ENCODE peak calls at places on chromosomes 12 and 14, in five cellular contexts. One of them, this sample, is unnamed.

GRCh38 chr14:104864267-104865068 is 600 bp upstream of the CEP170B start:
- DNase-seq in spleen: peak; percentile 78
- DNase-seq in suprapubic skin: no peak
- DNase-seq in GM12878: no peak
- DNase-seq in HL-60: no peak
- DNase-seq in this sample: peak; percentile 83

GRCh38 chr14:55938249-55938791 is 179.9 kb upstream of the PELI2 start:
- DNase-seq in spleen: no peak
- DNase-seq in suprapubic skin: no peak
- DNase-seq in GM12878: no peak
- DNase-seq in HL-60: no peak
- DNase-seq in this sample: peak; percentile 33

GRCh38 chr14:105272623-105273022 is 24.3 kb downstream of the BTBD6 start:
- DNase-seq in spleen: no peak
- DNase-seq in suprapubic skin: no peak
- DNase-seq in GM12878: no peak
- DNase-seq in HL-60: no peak
- DNase-seq in this sample: no peak

GRCh38 chr12:12682284-12682683 is 13.7 kb downstream of the GPR19 start:
- DNase-seq in spleen: no peak
- DNase-seq in suprapubic skin: no peak
- DNase-seq in GM12878: no peak
- DNase-seq in HL-60: no peak
- DNase-seq in this sample: no peak

GRCh38 chr14:84343637-84344036 is 1186.3 kb upstream of the FLRT2 start:
- DNase-seq in spleen: no peak
- DNase-seq in suprapubic skin: no peak
- DNase-seq in GM12878: no peak
- DNase-seq in HL-60: no peak
- DNase-seq in this sample: no peak

GRCh38 chr12:54561164-54561563 is 11.8 kb downstream of the PDE1B start:
- DNase-seq in spleen: no peak
- DNase-seq in suprapubic skin: no peak
- DNase-seq in GM12878: no peak
- DNase-seq in HL-60: peak; percentile 46
- DNase-seq in this sample: no peak

GRCh38 chr12:68622250-68622649 is 11.6 kb downstream of the RAP1B start:
- DNase-seq in spleen: no peak
- DNase-seq in suprapubic skin: no peak
- DNase-seq in GM12878: no peak
- DNase-seq in HL-60: no peak
- DNase-seq in this sample: no peak

GRCh38 chr12:8493084-8493483 is 20.2 kb upstream of the CLEC4D start:
- DNase-seq in spleen: no peak
- DNase-seq in suprapubic skin: no peak
- DNase-seq in GM12878: peak; percentile 72
- DNase-seq in HL-60: peak; percentile 92
- DNase-seq in this sample: no peak

GRCh38 chr14:54516709-54517108 is 7.0 kb downstream of the CGRRF1 start:
- DNase-seq in spleen: no peak
- DNase-seq in suprapubic skin: no peak
- DNase-seq in GM12878: no peak
- DNase-seq in HL-60: no peak
- DNase-seq in this sample: no peak

GRCh38 chr14:74616996-74617700 is 5.1 kb upstream of the LTBP2 start:
- DNase-seq in spleen: peak; percentile 79
- DNase-seq in suprapubic skin: no peak
- DNase-seq in GM12878: no peak
- DNase-seq in HL-60: no peak
- DNase-seq in this sample: no peak

GRCh38 chr12:14576896-14577295 is 9.2 kb upstream of the PLBD1 start:
- DNase-seq in spleen: no peak
- DNase-seq in suprapubic skin: no peak
- DNase-seq in GM12878: no peak
- DNase-seq in HL-60: no peak
- DNase-seq in this sample: no peak

GRCh38 chr12:2513141-2514037 is 281.4 kb upstream of the FKBP4 start:
- DNase-seq in spleen: no peak
- DNase-seq in suprapubic skin: no peak
- DNase-seq in GM12878: no peak
- DNase-seq in HL-60: no peak
- DNase-seq in this sample: no peak

GRCh38 chr14:42555365-42555764 is 948.7 kb downstream of the LRFN5 start:
- DNase-seq in spleen: no peak
- DNase-seq in suprapubic skin: no peak
- DNase-seq in GM12878: no peak
- DNase-seq in HL-60: no peak
- DNase-seq in this sample: no peak

GRCh38 chr14:94110552-94111181 is at the start of gene IFI27:
- DNase-seq in spleen: no peak
- DNase-seq in suprapubic skin: peak; percentile 75
- DNase-seq in GM12878: no peak
- DNase-seq in HL-60: no peak
- DNase-seq in this sample: no peak

GRCh38 chr14:93331375-93332031 is 1.3 kb downstream of the BTBD7 start:
- DNase-seq in spleen: peak; percentile 87
- DNase-seq in suprapubic skin: no peak
- DNase-seq in GM12878: no peak
- DNase-seq in HL-60: no peak
- DNase-seq in this sample: no peak

GRCh38 chr14:103576371-103577024 is 13.7 kb downstream of the COA8 start:
- DNase-seq in spleen: peak; percentile 91
- DNase-seq in suprapubic skin: peak; percentile 93
- DNase-seq in GM12878: no peak
- DNase-seq in HL-60: no peak
- DNase-seq in this sample: peak; percentile 91

GRCh38 chr14:49975799-49976198 is 82.9 kb downstream of the ARF6 start:
- DNase-seq in spleen: no peak
- DNase-seq in suprapubic skin: no peak
- DNase-seq in GM12878: no peak
- DNase-seq in HL-60: no peak
- DNase-seq in this sample: no peak

GRCh38 chr12:106506691-106507090 is 76.1 kb upstream of the RFX4 start:
- DNase-seq in spleen: no peak
- DNase-seq in suprapubic skin: no peak
- DNase-seq in GM12878: no peak
- DNase-seq in HL-60: no peak
- DNase-seq in this sample: no peak

GRCh38 chr12:15446798-15447197 is 124.5 kb downstream of the PTPRO start:
- DNase-seq in spleen: no peak
- DNase-seq in suprapubic skin: no peak
- DNase-seq in GM12878: no peak
- DNase-seq in HL-60: no peak
- DNase-seq in this sample: no peak

GRCh38 chr14:34013714-34014055 is 62.8 kb upstream of the EGLN3 start:
- DNase-seq in spleen: no peak
- DNase-seq in suprapubic skin: no peak
- DNase-seq in GM12878: no peak
- DNase-seq in HL-60: peak; percentile 81
- DNase-seq in this sample: no peak

GRCh38 chr14:84375235-84375634 is 1154.7 kb upstream of the FLRT2 start:
- DNase-seq in spleen: no peak
- DNase-seq in suprapubic skin: no peak
- DNase-seq in GM12878: no peak
- DNase-seq in HL-60: no peak
- DNase-seq in this sample: no peak

GRCh38 chr12:89920866-89921265 is 212.2 kb upstream of the ATP2B1 start:
- DNase-seq in spleen: no peak
- DNase-seq in suprapubic skin: no peak
- DNase-seq in GM12878: no peak
- DNase-seq in HL-60: no peak
- DNase-seq in this sample: no peak

GRCh38 chr12:113075137-113075683 is 18.7 kb downstream of the DTX1 start:
- DNase-seq in spleen: peak; percentile 86
- DNase-seq in suprapubic skin: no peak
- DNase-seq in GM12878: peak; percentile 95
- DNase-seq in HL-60: no peak
- DNase-seq in this sample: no peak

GRCh38 chr14:51129130-51129529 is 34.2 kb upstream of the TRIM9 start:
- DNase-seq in spleen: no peak
- DNase-seq in suprapubic skin: no peak
- DNase-seq in GM12878: no peak
- DNase-seq in HL-60: no peak
- DNase-seq in this sample: no peak

GRCh38 chr14:55000381-55000780 is 26.5 kb downstream of the WDHD1 start:
- DNase-seq in spleen: no peak
- DNase-seq in suprapubic skin: no peak
- DNase-seq in GM12878: no peak
- DNase-seq in HL-60: peak; percentile 73
- DNase-seq in this sample: no peak

GRCh38 chr12:90441431-90441830 is 513.5 kb downstream of the CCER1 start:
- DNase-seq in spleen: no peak
- DNase-seq in suprapubic skin: no peak
- DNase-seq in GM12878: no peak
- DNase-seq in HL-60: no peak
- DNase-seq in this sample: no peak

GRCh38 chr12:46831335-46832083 is 5.7 kb upstream of the SLC38A4 start:
- DNase-seq in spleen: no peak
- DNase-seq in suprapubic skin: no peak
- DNase-seq in GM12878: no peak
- DNase-seq in HL-60: no peak
- DNase-seq in this sample: no peak

GRCh38 chr12:46824709-46825108 is 1.1 kb downstream of the SLC38A4 start:
- DNase-seq in spleen: no peak
- DNase-seq in suprapubic skin: no peak
- DNase-seq in GM12878: no peak
- DNase-seq in HL-60: no peak
- DNase-seq in this sample: no peak

GRCh38 chr12:46830731-46831334 is 5.0 kb upstream of the SLC38A4 start:
- DNase-seq in spleen: no peak
- DNase-seq in suprapubic skin: no peak
- DNase-seq in GM12878: no peak
- DNase-seq in HL-60: no peak
- DNase-seq in this sample: no peak

DNA sequence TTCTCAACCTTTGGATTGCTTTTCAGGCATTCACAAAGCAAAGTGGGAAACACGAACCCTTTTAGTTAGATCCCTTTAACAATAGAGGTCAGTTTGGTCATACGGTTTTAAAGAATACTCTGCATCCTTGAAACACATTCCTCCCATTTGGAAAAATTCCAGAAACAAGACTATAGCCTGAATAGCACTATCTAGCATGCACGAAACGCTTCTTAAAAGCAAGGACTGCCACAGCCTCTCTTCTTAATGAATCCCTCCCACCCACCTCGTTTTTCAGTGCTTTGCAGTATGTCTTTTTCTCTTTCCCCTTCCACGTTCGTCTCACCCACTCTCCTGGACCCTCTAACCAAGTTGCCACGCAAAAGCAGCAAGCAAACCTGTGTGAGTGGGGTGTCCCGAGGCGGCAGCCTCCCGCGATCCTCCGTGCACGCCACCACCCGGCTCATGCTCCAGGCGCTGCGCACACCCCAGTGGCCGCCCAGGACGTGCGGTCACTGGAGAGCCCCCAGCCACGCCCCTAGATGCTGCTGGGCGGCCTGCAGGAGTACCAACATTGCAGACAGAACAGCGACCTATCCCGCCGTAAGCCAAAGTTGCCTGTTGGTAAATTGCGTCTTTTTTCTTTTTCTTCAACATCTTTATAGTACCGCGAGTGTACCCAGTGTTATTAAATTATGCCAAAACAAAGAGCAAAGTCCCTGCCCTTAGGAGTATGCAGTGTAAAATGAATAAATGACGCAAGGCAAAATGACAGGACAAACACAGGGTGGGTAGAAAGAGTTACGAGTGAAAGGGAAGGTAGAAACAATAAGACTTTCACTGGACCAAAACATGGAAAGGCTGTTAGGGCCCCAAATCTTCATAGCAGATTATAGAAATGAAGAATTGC is at the start of gene SLC38A4:
- DNase-seq in spleen: no peak
- DNase-seq in suprapubic skin: no peak
- DNase-seq in GM12878: no peak
- DNase-seq in HL-60: no peak
- DNase-seq in this sample: no peak
- TF ChIP-seq CTCF in spleen: no peak
- TF ChIP-seq CTCF in suprapubic skin: no peak
- TF ChIP-seq CTCF in GM12878: no peak
- TF ChIP-seq CTCF in HL-60: no peak
- TF ChIP-seq CTCF in this sample: no peak

DNA sequence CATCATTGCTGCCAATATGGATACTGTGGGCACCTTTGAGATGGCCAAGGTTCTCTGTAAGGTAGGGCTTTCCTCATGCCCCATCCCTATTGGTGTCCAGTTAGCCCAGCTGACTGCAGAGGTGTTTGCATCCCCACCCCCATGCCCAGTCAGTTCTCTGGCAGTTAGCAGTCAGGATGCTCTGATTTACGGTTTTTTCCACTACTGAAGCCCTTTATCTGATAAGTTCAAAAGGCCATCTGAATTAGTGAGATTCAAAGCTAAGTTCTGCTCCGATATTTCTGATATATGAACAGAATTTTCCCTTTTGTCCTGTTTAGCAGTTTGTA is 773 bp downstream of the GMPR2 start:
- DNase-seq in spleen: no peak
- DNase-seq in suprapubic skin: no peak
- DNase-seq in GM12878: no peak
- DNase-seq in HL-60: no peak
- DNase-seq in this sample: no peak
- H3K27ac ChIP-seq in spleen: peak overlapping the region; percentile 95
- H3K27ac ChIP-seq in suprapubic skin: peak overlapping the region; percentile 87
- H3K27ac ChIP-seq in GM12878: peak overlapping the region; percentile 84
- H3K27ac ChIP-seq in HL-60: peak overlapping the region; percentile 83
- H3K27ac ChIP-seq in this sample: peak overlapping the region; percentile 92

GRCh38 chr12:117050060-117050459 is 49.2 kb downstream of the TESC start:
- DNase-seq in spleen: no peak
- DNase-seq in suprapubic skin: no peak
- DNase-seq in GM12878: no peak
- DNase-seq in HL-60: no peak
- DNase-seq in this sample: no peak
- TF ChIP-seq POLR2AphosphoS5 in spleen: no peak
- TF ChIP-seq POLR2AphosphoS5 in suprapubic skin: no peak
- TF ChIP-seq POLR2AphosphoS5 in GM12878: no peak
- TF ChIP-seq POLR2AphosphoS5 in HL-60: no peak
- TF ChIP-seq POLR2AphosphoS5 in this sample: no peak

DNA sequence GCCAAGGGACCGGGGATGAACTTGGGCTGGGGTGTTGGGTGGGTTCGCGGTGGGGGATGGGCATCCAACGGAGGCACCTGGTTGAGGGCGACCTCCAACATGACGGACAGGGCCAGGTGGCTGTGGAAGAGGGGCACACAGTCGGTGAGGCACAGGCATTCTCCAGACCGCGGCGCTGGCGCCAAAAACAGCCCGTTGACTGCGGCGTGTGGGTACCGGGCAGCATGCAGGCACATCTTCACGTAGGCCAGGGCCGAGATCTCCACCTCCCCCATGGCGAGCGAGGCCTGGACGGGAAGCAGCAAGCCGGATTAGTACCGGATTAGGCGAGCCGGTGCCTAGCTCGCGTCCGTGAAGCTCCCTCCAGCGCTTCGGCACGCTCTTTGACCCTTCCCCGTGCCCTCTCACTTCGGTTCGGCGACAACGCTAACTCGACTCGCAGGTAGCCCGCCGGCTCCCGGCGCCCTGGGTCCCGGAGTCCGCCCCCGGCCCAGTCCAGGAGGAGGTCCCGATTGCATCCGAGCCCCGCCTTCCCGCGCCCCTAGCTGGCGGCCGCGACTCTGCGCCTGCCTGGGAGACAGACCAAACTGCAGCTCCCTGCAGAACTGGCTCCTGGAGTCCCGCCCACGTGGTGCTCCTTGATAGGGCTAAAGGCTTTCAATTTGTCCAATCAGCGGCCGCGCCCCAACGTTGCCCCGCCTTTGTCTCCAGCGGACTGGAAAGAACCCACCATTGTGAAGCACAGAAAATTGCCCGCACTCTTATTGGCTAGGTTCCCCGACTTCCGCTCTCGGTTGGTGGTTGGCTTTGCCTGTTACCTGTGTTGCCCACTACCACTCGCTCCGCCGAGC is at the start of gene EMC9:
- DNase-seq in spleen: peak; percentile 99
- DNase-seq in suprapubic skin: peak; percentile 100
- DNase-seq in GM12878: peak; percentile 97
- DNase-seq in HL-60: peak; percentile 100
- DNase-seq in this sample: peak; percentile 100
- TF ChIP-seq CTCF in spleen: peak; percentile 94
- TF ChIP-seq CTCF in suprapubic skin: peak; percentile 78
- TF ChIP-seq CTCF in GM12878: peak; percentile 35
- TF ChIP-seq CTCF in HL-60: no peak
- TF ChIP-seq CTCF in this sample: peak; percentile 75

This sample was measured in breast epithelium.